ENCODE peak calls at places on chromosome 21, in five cellular contexts. D, T, F, S and N are unnamed samples.

GRCh38 chr21:30232011-30232410 is 16.1 kb upstream of the CLDN8 start:
- DNase-seq in D (no peak), T (no peak), F (no peak), S (no peak), N (no peak)

GRCh38 chr21:45404726-45405270 is at the start of gene COL18A1:
- DNase-seq in D (no peak), T (no peak), F (peak), S (peak), N (no peak)

GRCh38 chr21:43654806-43655489 is 4.3 kb downstream of the HSF2BP start:
- DNase-seq in D (no peak), T (no peak), F (no peak), S (no peak), N (no peak)

GRCh38 chr21:45818276-45818903 is 163.2 kb upstream of the COL6A1 start:
- DNase-seq in D (peak), T (no peak), F (no peak), S (no peak), N (no peak)

GRCh38 chr21:44900559-44901251 is 20.0 kb downstream of the ITGB2 start:
- DNase-seq in D (no peak), T (no peak), F (no peak), S (no peak), N (no peak)

GRCh38 chr21:18725653-18726052 is 322.1 kb upstream of the TMPRSS15 start:
- DNase-seq in D (no peak), T (no peak), F (no peak), S (no peak), N (no peak)

GRCh38 chr21:39564200-39564599 is 48.5 kb upstream of the B3GALT5 start:
- DNase-seq in D (no peak), T (peak), F (no peak), S (peak), N (no peak)

GRCh38 chr21:14712121-14712520 is 166.0 kb upstream of the SAMSN1 start:
- DNase-seq in D (no peak), T (no peak), F (no peak), S (no peak), N (no peak)

GRCh38 chr21:18840239-18840638 is 436.7 kb upstream of the TMPRSS15 start:
- DNase-seq in D (no peak), T (no peak), F (no peak), S (no peak), N (no peak)

GRCh38 chr21:20875741-20876140 is 122.5 kb upstream of the NCAM2 start:
- DNase-seq in D (no peak), T (no peak), F (no peak), S (no peak), N (peak)

GRCh38 chr21:44971672-44971995 is 31.8 kb downstream of the SLX9 start:
- DNase-seq in D (no peak), T (no peak), F (no peak), S (no peak), N (no peak)